ENCODE peak calls at places on chromosomes 3 and 15, in six cellular contexts. X is GM23338; T is body of pancreas; J is sigmoid colon; P is fibroblast of lung; Z is CD8-positive, alpha-beta T cell. L is an unnamed sample.

GRCh38 chr15:73781038-73781925 is 28.1 kb upstream of the INSYN1 start:
- DNase-seq in X (peak), T (no peak), J (no peak), P (peak), Z (no peak), L (peak)

GRCh38 chr15:69311319-69311721 is 12.6 kb downstream of the PAQR5 start:
- DNase-seq in X (no peak), T (no peak), J (no peak), P (peak), Z (no peak), L (peak)

GRCh38 chr3:152360303-152360702 is 91.6 kb downstream of the MBNL1 start:
- DNase-seq in X (no peak), T (no peak), J (no peak), P (no peak), Z (no peak), L (no peak)

GRCh38 chr3:159616234-159616825 is 372.3 kb upstream of the IL12A start:
- DNase-seq in X (peak), T (no peak), J (no peak), P (peak), Z (no peak), L (peak)

GRCh38 chr3:195849322-195850074 is 37.8 kb upstream of the MUC4 start:
- DNase-seq in X (no peak), T (no peak), J (no peak), P (no peak), Z (no peak), L (no peak)

GRCh38 chr3:158672293-158673176 is at the start of gene LXN:
- DNase-seq in X (peak), T (peak), J (peak), P (peak), Z (peak), L (peak)

GRCh38 chr15:66714543-66714981 is 12.5 kb downstream of the SMAD6 start:
- DNase-seq in X (no peak), T (no peak), J (no peak), P (peak), Z (no peak), L (peak)

GRCh38 chr3:168648321-168648720 is 552.6 kb upstream of the GOLIM4 start:
- DNase-seq in X (no peak), T (no peak), J (no peak), P (no peak), Z (no peak), L (no peak)

GRCh38 chr3:66253790-66254620 is 33.2 kb downstream of the SLC25A26 start:
- DNase-seq in X (peak), T (no peak), J (no peak), P (peak), Z (no peak), L (peak)

GRCh38 chr3:42647821-42648459 is 5.6 kb upstream of the ZBTB47 start:
- DNase-seq in X (peak), T (no peak), J (no peak), P (no peak), Z (no peak), L (no peak)

GRCh38 chr3:94004301-94004910 is 24.0 kb downstream of the STX19 start:
- DNase-seq in X (peak), T (no peak), J (no peak), P (peak), Z (no peak), L (peak)

GRCh38 chr15:67248106-67248505 is 6.4 kb downstream of the AAGAB start:
- DNase-seq in X (no peak), T (no peak), J (no peak), P (peak), Z (no peak), L (peak)

GRCh38 chr3:140164922-140165590 is 230.1 kb downstream of the CLSTN2 start:
- DNase-seq in X (no peak), T (peak), J (no peak), P (peak), Z (no peak), L (peak)

GRCh38 chr3:140276698-140277097 is 341.7 kb downstream of the CLSTN2 start:
- DNase-seq in X (peak), T (no peak), J (no peak), P (peak), Z (no peak), L (peak)

GRCh38 chr3:182796310-182796709 is 3.0 kb downstream of the ATP11B start:
- DNase-seq in X (no peak), T (no peak), J (no peak), P (no peak), Z (no peak), L (no peak)

GRCh38 chr3:41198046-41198445 is 1.3 kb upstream of the CTNNB1 start:
- DNase-seq in X (no peak), T (no peak), J (no peak), P (no peak), Z (no peak), L (no peak)

GRCh38 chr3:195129644-195130492 is 141.1 kb downstream of the XXYLT1 start:
- DNase-seq in X (no peak), T (no peak), J (no peak), P (peak), Z (no peak), L (peak)

DNA sequence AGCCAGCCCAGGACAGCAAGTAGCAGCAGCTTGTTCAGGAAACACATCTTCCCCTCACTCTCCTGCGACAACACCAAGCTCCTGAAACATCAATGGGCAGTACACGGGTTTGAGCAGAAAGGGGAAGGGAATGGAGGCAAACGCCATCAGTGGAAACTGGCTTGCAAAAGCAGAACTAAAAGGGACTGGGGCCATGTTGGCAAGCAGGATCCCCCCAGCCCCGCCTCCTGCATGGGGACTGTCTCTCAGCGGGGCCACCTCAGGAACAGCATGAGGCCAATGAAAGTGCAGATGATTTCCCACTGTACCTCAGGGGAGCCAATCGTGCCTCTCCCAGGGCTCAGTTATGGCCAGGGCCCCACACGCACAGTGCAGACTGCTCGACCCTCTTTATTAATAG is 6.8 kb downstream of the CDAN1 start:
- DNase-seq in X (no peak), T (no peak), J (no peak), P (no peak), Z (no peak), L (no peak)
- TF ChIP-seq CTCF in X (no peak), T (no peak), J (no peak), P (no peak), Z (no peak), L (no peak)

DNA sequence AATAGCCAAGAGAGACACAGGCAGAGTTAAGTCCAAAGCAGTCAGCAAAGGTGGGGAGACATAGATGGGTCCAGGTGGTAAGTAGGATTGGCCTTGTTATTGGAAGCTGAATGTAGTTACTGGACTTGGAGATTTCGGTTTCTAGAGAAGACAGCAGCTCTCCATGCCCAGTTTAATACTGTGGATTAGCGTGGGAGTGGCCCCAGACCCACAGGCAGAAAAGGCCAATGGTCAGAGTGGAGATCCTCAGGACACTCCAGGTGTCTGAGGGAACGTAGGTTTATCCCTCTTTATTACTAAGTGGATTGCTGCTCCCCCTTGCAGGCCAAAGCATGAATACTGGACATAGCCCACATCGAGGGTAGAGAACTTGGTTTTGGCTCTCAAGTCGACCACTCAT is 225.4 kb upstream of the TPRG1 start:
- DNase-seq in X (no peak), T (no peak), J (no peak), P (no peak), Z (no peak), L (no peak)
- H3K4me3 ChIP-seq in X (no peak), T (no peak), J (no peak), P (no peak), Z (no peak), L (no peak)

GRCh38 chr3:186551387-186551786 is 7.2 kb upstream of the CRYGS start:
- DNase-seq in X (no peak), T (no peak), J (no peak), P (no peak), Z (no peak), L (no peak)
- TF ChIP-seq CTCF in X (no peak), T (no peak), J (no peak), P (no peak), Z (no peak), L (no peak)

GRCh38 chr3:15319127-15319526 is 13.3 kb downstream of the SH3BP5 start:
- DNase-seq in X (no peak), T (no peak), J (no peak), P (no peak), Z (no peak), L (no peak)
- H3K4me3 ChIP-seq in X (no peak), T (no peak), J (no peak), P (no peak), Z (no peak), L (no peak)

GRCh38 chr15:22885105-22885504 is 46.6 kb downstream of the NIPA2 start:
- DNase-seq in X (no peak), T (no peak), J (no peak), P (no peak), Z (no peak), L (no peak)

GRCh38 chr15:22887157-22887951 is 48.9 kb downstream of the NIPA2 start:
- DNase-seq in X (no peak), T (no peak), J (no peak), P (peak), Z (no peak), L (peak)

GRCh38 chr15:22881739-22882440 is 43.4 kb downstream of the NIPA2 start:
- DNase-seq in X (no peak), T (no peak), J (no peak), P (no peak), Z (no peak), L (no peak)

GRCh38 chr15:22883196-22883595 is 44.7 kb downstream of the NIPA2 start:
- DNase-seq in X (no peak), T (no peak), J (no peak), P (no peak), Z (no peak), L (no peak)

DNA sequence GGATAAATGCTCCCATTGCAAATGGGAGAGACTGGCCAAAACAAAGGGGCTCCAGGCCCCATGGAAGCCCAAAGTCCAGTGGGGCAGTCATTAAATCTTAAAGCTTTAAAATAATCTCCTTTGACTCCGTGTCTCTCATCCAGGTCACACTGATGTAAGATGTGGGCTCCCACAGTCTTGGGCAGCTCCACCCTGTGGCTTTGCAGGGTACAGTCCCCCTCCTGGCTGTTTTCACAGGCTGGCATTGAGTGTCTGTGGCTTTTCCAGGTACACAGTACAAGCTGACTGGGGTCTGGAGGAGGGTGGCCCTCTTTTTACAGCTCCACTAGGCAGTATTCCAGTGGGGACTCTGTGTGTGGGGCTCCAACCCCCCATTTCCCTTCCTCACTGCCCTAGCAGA is 45.9 kb downstream of the NIPA2 start:
- DNase-seq in X (peak), T (no peak), J (no peak), P (no peak), Z (no peak), L (no peak)
- TF ChIP-seq CTCF in X (peak), T (no peak), J (no peak), P (no peak), Z (no peak), L (no peak)

GRCh38 chr15:41603941-41604660 is 45.1 kb downstream of the TYRO3 start:
- DNase-seq in X (peak), T (peak), J (peak), P (peak), Z (peak), L (peak)
- H3K4me3 ChIP-seq in X (no peak), T (no peak), J (peak), P (peak), Z (no peak), L (peak)